ENCODE peak calls at places on chromosomes 2 and 18, in eight cellular contexts. R is upper lobe of left lung, U is fibroblast of lung, D is GM23248, G is cardiac muscle cell, C is lower lobe of right lung, Z is IMR-90, Y is body of pancreas. P is an unnamed sample. For H3K4me1, the result is how much of the 10 kb centered on the place peaks cover.

GRCh38 chr18:3514312-3515216 is 64.6 kb downstream of the TGIF1 start:
- DNase-seq in R (no peak), C (no peak), D (peak), U (no peak), Y (no peak), Z (no peak), G (no peak), P (no peak)

GRCh38 chr2:141923657-141924056 is 207.2 kb downstream of the LRP1B start:
- DNase-seq in D (peak), U (no peak), Y (no peak), C (no peak), G (no peak), R (no peak), Z (peak), P (no peak)

GRCh38 chr18:49716035-49716434 is 97.3 kb downstream of the ACAA2 start:
- DNase-seq in Y (no peak), G (no peak), Z (no peak), U (no peak), C (no peak), R (peak), D (no peak), P (no peak)

GRCh38 chr2:21099281-21099907 is 24.4 kb upstream of the TDRD15 start:
- DNase-seq in R (no peak), G (no peak), D (no peak), Y (no peak), C (no peak), U (no peak), Z (no peak), P (no peak)

GRCh38 chr2:152432765-152433164 is 97.8 kb downstream of the FMNL2 start:
- DNase-seq in D (no peak), Z (no peak), R (no peak), G (no peak), C (no peak), Y (no peak), U (no peak), P (no peak)

GRCh38 chr2:190786404-190787166 is 94.0 kb upstream of the GLS start:
- DNase-seq in Y (peak), U (no peak), C (peak), Z (no peak), G (no peak), R (peak), D (no peak), P (no peak)

GRCh38 chr2:137168564-137168963 is 403.2 kb downstream of the THSD7B start:
- DNase-seq in U (peak), Z (no peak), D (peak), G (no peak), Y (no peak), C (no peak), R (no peak), P (no peak)

GRCh38 chr2:152453129-152453642 is 118.2 kb downstream of the FMNL2 start:
- DNase-seq in Z (peak), D (no peak), Y (no peak), C (no peak), G (no peak), R (no peak), U (no peak), P (no peak)

GRCh38 chr18:43952398-43952797 is 675.1 kb upstream of the SYT4 start:
- DNase-seq in D (no peak), Y (no peak), G (no peak), Z (no peak), C (no peak), U (peak), R (no peak), P (no peak)

GRCh38 chr2:28821295-28821958 is 10.8 kb downstream of the SPDYA start:
- DNase-seq in U (peak), Y (peak), Z (peak), R (peak), C (no peak), G (peak), D (peak), P (peak)

GRCh38 chr18:48859311-48860275 is 91.2 kb downstream of the SMAD7 start:
- DNase-seq in D (no peak), G (peak), Y (no peak), Z (no peak), C (peak), U (no peak), R (no peak), P (no peak)

GRCh38 chr2:179741317-179741716 is 120.1 kb downstream of the ZNF385B start:
- DNase-seq in Z (no peak), U (peak), G (no peak), Y (no peak), C (no peak), D (no peak), R (peak), P (no peak)

DNA sequence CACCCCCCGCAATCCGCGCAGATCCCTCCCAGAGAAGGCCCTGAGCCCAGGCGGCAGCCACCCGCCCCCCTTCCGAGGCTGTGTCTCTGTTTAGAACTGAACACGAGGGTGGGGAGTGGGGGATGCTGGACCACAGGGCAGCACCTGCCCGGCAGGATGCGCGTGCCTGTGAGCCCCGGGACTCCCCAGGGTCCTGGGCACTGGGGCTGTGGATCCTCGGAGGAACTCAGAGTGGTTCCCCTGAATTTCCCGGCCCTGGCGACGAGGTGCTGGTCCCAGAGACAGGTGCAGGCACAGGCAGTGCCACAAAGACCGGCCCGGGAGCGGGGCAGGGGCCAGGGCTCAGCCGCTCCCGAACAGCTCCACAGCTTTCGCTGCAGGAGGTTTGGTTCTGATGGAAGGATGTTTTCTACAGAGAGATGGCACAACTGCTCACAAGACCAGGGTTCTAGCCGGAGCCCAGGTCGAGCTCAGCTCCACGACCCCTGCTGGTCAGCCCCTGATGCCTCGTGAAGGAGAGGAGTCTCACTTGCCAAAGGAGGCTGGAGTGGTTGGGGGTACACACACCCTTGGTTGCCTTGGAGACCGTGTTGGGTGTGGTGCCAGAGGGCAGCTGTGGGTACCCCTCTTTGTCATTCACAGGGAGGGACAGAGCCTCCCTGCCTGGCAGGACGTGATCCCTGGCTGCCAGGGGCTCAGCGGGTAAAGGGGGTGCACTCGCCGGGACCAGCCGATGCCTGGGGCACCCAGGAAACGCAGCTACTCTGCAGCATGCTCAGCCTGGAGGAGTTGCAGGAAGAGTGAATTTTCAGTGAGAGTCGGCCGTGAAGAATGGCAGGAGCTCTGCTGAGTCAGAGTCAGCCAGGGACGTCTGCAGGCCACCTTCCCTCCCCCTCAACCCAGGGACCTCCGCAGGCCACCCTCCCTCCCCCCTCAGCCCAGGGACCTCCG is 4.4 kb upstream of the NEU4 start:
- DNase-seq in R (peak), Z (no peak), U (no peak), G (no peak), C (peak), Y (peak), D (no peak), P (peak)
- H3K27ac ChIP-seq in R (no peak), Z (no peak), U (no peak), G (no peak), C (no peak), Y (no peak), D (no peak), P (no peak)

GRCh38 chr2:31327505-31327904 is 87.0 kb downstream of the XDH start:
- DNase-seq in G (no peak), D (no peak), C (no peak), Z (no peak), Y (no peak), R (no peak), U (no peak), P (no peak)
- H3K4me1 ChIP-seq in G (under half), D (under half), C (under half), Z (under half), Y (under half), R (under half), U (under half), P (under half)

DNA sequence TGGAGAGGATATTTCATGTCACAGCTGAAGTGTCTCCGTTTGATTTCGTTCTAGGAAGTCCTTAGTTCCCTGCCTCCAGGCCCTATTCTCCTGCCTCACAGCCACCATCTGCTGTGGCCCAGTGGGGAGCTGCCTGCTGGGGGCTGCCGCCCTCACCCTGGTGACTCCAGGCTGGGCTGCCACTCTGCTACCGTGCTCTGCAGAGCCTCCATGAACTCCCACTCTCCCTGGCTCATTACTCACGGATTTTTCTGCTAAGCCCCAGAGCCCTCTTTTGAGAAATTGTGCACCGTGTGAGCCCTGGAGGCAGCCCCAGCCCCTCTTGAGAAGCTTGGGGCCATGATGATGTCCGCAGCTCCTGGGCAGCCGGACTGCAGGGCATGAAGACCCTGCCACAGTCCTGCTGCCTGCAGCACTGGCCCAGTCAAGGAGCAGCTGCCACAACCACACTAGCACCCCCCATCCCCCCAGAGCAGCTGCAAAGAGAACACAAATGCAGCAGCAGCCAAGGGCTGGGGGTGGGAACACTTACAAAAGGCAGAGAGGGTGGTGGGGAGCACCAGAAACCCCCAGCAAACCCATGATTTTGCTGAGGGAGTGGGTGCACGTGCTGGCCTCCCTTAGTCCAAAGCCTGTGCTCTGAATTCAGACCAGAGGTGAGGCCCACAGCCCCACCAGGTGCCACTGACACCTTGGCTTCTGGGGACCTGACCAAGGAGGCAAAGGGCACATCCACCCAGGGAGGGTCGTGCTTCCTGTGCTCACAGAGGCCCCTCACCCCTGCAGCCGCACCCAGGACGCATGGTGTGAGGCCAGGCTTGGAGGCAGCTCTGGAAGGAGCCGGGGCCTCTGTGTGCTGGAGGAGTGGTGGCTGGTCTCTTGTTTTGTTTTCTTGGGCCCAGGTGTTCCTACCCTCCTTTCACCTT is 270.2 kb upstream of the RAB6C start:
- DNase-seq in C (no peak), Z (no peak), D (no peak), Y (no peak), U (no peak), R (no peak), G (no peak), P (no peak)
- H3K27ac ChIP-seq in C (no peak), Z (no peak), D (no peak), Y (no peak), U (no peak), R (no peak), G (no peak), P (no peak)

GRCh38 chr2:68753318-68753717 is 18.7 kb downstream of the ARHGAP25 start:
- DNase-seq in R (no peak), Z (no peak), Y (no peak), U (no peak), G (no peak), C (no peak), D (no peak), P (peak)
- H3K4me1 ChIP-seq in R (under half), Z (under half), Y (under half), U (under half), G (under half), C (half or more), D (under half), P (under half)

GRCh38 chr18:69785466-69785865 is 162.2 kb downstream of the CD226 start:
- DNase-seq in U (no peak), C (no peak), Y (no peak), G (no peak), Z (peak), R (no peak), D (peak), P (no peak)
- H3K27ac ChIP-seq in U (no peak), C (no peak), Y (no peak), G (no peak), Z (no peak), R (no peak), D (no peak), P (no peak)

GRCh38 chr2:96626553-96626942 is 11.6 kb downstream of the KANSL3 start:
- DNase-seq in U (peak), C (no peak), D (peak), Y (no peak), Z (no peak), G (no peak), R (no peak), P (no peak)

GRCh38 chr2:96618599-96619283 is 19.4 kb downstream of the KANSL3 start:
- DNase-seq in Z (peak), G (no peak), Y (no peak), U (peak), D (peak), C (no peak), R (no peak), P (no peak)

GRCh38 chr2:96623116-96623515 is 15.0 kb downstream of the KANSL3 start:
- DNase-seq in G (no peak), D (no peak), Y (no peak), U (no peak), Z (peak), C (no peak), R (no peak), P (no peak)

GRCh38 chr2:96625571-96626552 is 12.2 kb downstream of the KANSL3 start:
- DNase-seq in U (no peak), R (no peak), Z (no peak), G (no peak), Y (no peak), D (peak), C (no peak), P (no peak)

DNA sequence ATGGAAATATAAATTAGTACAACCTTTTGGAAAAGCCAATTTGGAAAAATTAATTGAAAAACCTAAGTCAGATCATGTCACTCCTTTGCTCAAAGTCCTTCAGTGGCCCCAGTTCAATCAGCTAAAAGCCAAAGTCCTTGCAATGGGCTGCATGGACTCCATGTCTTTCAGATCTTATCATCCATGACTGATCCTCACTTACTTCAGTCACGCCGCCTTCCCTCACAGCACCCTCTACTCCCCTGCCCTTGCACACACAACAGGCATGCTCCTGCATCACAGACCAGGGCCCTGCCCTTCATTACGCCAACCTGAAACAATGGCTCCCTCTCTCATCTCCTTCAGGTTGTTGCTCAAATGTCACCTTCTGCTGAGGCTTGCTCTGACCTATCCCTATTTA is 15.6 kb downstream of the KANSL3 start:
- DNase-seq in U (no peak), C (no peak), Z (no peak), G (no peak), Y (no peak), R (no peak), D (no peak), P (no peak)
- H3K4me1 ChIP-seq in U (under half), C (under half), Z (under half), G (under half), Y (under half), R (under half), D (under half), P (under half)

GRCh38 chr2:78750219-78750618 is 275.3 kb upstream of the REG3G start:
- DNase-seq in G (no peak), Z (no peak), D (no peak), U (no peak), Y (no peak), C (no peak), R (no peak), P (no peak)

GRCh38 chr2:78754930-78755329 is 270.6 kb upstream of the REG3G start:
- DNase-seq in Y (no peak), G (no peak), R (no peak), Z (no peak), U (no peak), D (no peak), C (no peak), P (no peak)

DNA sequence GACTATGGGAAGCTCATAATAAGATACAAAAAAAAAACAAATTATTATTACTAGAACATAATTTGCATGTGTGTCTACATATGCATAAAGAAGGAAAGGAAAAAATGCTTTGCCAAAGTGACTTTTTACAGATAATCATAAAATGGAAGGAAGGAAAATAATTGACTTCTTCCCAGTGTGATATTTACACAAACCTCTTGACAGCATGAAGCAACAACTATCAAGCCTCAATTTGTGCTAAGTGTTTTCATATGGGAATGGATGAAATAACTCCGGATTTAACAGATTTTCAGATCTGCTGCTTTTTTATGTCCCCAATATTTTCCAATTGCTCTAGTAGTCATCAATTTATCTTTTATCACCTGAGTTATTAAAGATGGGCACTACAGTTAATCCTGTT is 275.9 kb upstream of the REG3G start:
- DNase-seq in D (no peak), R (no peak), C (no peak), G (no peak), Y (no peak), Z (no peak), U (no peak), P (no peak)
- H3K27ac ChIP-seq in D (no peak), R (no peak), C (no peak), G (no peak), Y (no peak), Z (no peak), U (no peak), P (no peak)

DNA sequence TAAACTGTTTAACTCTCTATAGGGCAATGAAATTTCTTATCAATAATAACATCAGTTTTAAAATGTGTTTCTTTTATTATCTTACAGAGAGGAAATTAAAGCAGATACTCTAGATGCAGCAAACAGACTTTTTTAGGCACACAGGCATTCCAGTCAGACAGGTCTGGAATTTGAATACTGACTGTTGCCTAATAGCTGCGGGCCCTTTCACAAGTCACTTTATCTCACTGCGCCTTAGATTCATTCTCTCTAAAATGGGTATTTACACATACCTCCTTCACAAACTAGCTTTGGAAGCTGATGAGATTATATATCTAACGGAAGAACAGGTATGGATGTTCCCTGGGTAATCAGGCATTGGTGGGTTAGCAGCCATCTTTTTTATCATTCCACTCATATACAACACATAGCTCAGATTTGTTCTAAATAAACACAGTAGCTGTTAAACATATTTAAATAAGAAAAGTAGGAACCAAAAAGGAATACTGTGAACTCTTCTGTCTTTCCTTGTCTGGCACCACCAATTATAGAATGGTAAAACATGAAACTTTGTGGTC is 104.2 kb downstream of the LRP2 start:
- DNase-seq in C (no peak), Z (no peak), G (peak), Y (no peak), D (no peak), R (peak), U (no peak), P (no peak)
- H3K4me1 ChIP-seq in C (under half), Z (under half), G (under half), Y (under half), D (under half), R (under half), U (under half), P (under half)

GRCh38 chr2:195613922-195614321 is 43.1 kb upstream of the SLC39A10 start:
- DNase-seq in D (peak), Y (no peak), C (no peak), U (peak), G (no peak), R (no peak), Z (peak), P (no peak)
- H3K27ac ChIP-seq in D (peak), Y (no peak), C (no peak), U (peak), G (peak), R (no peak), Z (peak), P (no peak)

GRCh38 chr2:85179541-85179940 is 46.3 kb downstream of the TCF7L1 start:
- DNase-seq in D (no peak), U (no peak), R (no peak), Z (no peak), G (no peak), Y (no peak), C (no peak), P (no peak)
- H3K4me1 ChIP-seq in D (under half), U (under half), R (half or more), Z (under half), G (under half), Y (under half), C (half or more), P (under half)

P was measured in colonic mucosa.